ENCODE peak calls at places on chromosomes 3 and 15, in four cellular contexts. One of them, this sample, is unnamed.

GRCh38 chr15:54660356-54660755 is 536.4 kb downstream of the RSL24D1 start:
- DNase-seq in HAP-1: no peak
- DNase-seq in spleen: no peak
- DNase-seq in fibroblast of lung: no peak
- DNase-seq in this sample: no peak

GRCh38 chr15:95626501-95627361 is 703.8 kb upstream of the NR2F2 start:
- DNase-seq in HAP-1: no peak
- DNase-seq in fibroblast of lung: no peak
- DNase-seq in spleen: no peak
- DNase-seq in this sample: no peak

GRCh38 chr15:28956491-28956890 is 70.7 kb downstream of the APBA2 start:
- DNase-seq in spleen: peak; percentile 21
- DNase-seq in HAP-1: no peak
- DNase-seq in fibroblast of lung: no peak
- DNase-seq in this sample: no peak

GRCh38 chr15:48253186-48253585 is 47.1 kb downstream of the SLC12A1 start:
- DNase-seq in fibroblast of lung: no peak
- DNase-seq in spleen: no peak
- DNase-seq in HAP-1: no peak
- DNase-seq in this sample: no peak

GRCh38 chr15:69666441-69666882 is 213.8 kb downstream of the RPLP1 start:
- DNase-seq in fibroblast of lung: peak; percentile 65
- DNase-seq in spleen: peak; percentile 83
- DNase-seq in HAP-1: no peak
- DNase-seq in this sample: no peak

GRCh38 chr3:178386880-178387279 is 149.4 kb upstream of the KCNMB2 start:
- DNase-seq in HAP-1: no peak
- DNase-seq in spleen: no peak
- DNase-seq in fibroblast of lung: no peak
- DNase-seq in this sample: no peak

GRCh38 chr3:69144631-69145244 is 22.3 kb upstream of the LMOD3 start:
- DNase-seq in fibroblast of lung: no peak
- DNase-seq in HAP-1: no peak
- DNase-seq in spleen: no peak
- DNase-seq in this sample: peak; percentile 29

GRCh38 chr3:114418724-114419543 is 125.1 kb downstream of the TIGIT start:
- DNase-seq in fibroblast of lung: peak; percentile 81
- DNase-seq in spleen: no peak
- DNase-seq in HAP-1: no peak
- DNase-seq in this sample: peak; percentile 29

GRCh38 chr3:54857343-54857742 is 70.5 kb downstream of the LRTM1 start:
- DNase-seq in spleen: no peak
- DNase-seq in HAP-1: no peak
- DNase-seq in fibroblast of lung: no peak
- DNase-seq in this sample: no peak

GRCh38 chr15:64522226-64522823 is 61.9 kb downstream of the ZNF609 start:
- DNase-seq in HAP-1: no peak
- DNase-seq in spleen: no peak
- DNase-seq in fibroblast of lung: peak; percentile 27
- DNase-seq in this sample: no peak

GRCh38 chr15:64521201-64521600 is 60.8 kb downstream of the ZNF609 start:
- DNase-seq in HAP-1: no peak
- DNase-seq in fibroblast of lung: no peak
- DNase-seq in spleen: no peak
- DNase-seq in this sample: no peak

GRCh38 chr15:64521726-64522164 is 61.4 kb downstream of the ZNF609 start:
- DNase-seq in fibroblast of lung: peak; percentile 67
- DNase-seq in HAP-1: peak; percentile 97
- DNase-seq in spleen: no peak
- DNase-seq in this sample: no peak

GRCh38 chr15:64523240-64523639 is 62.9 kb downstream of the ZNF609 start:
- DNase-seq in HAP-1: no peak
- DNase-seq in spleen: no peak
- DNase-seq in fibroblast of lung: no peak
- DNase-seq in this sample: no peak

GRCh38 chr15:64519897-64520296 is 59.5 kb downstream of the ZNF609 start:
- DNase-seq in fibroblast of lung: no peak
- DNase-seq in spleen: no peak
- DNase-seq in HAP-1: no peak
- DNase-seq in this sample: no peak
- H3K4me1 ChIP-seq in fibroblast of lung: no peaks in the 10 kb centered on the region
- H3K4me1 ChIP-seq in spleen: no peaks in the 10 kb centered on the region
- H3K4me1 ChIP-seq in HAP-1: peaks cover 30% of the 10 kb centered on the region
- H3K4me1 ChIP-seq in this sample: peaks cover 4% of the 10 kb centered on the region

DNA sequence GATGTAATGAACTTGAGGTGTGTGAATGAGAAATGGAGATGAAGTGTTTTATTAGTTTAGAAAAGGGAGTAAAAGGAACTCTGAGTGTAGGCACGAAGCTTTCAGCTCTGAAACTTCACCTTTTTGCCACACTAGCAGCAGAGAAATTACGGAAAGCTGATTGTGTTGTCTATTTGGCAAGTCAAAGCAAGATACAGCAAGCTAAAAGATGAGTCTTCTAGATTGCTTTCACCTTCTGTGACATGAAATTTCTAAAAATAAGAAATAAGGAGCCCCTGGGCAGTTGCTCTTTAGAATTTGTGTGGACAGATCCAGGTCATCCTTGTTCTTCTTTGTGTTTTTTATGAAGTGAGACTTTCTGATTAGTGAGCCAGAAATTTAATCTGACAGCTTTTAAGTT is 143.4 kb downstream of the FNDC3B start:
- DNase-seq in HAP-1: no peak
- DNase-seq in spleen: no peak
- DNase-seq in fibroblast of lung: no peak
- DNase-seq in this sample: no peak
- H3K4me3 ChIP-seq in HAP-1: no peak overlapping the region
- H3K4me3 ChIP-seq in spleen: no peak overlapping the region
- H3K4me3 ChIP-seq in fibroblast of lung: no peak overlapping the region
- H3K4me3 ChIP-seq in this sample: no peak overlapping the region

GRCh38 chr15:64845826-64846225 is 4.1 kb downstream of the PLEKHO2 start:
- DNase-seq in HAP-1: no peak
- DNase-seq in spleen: no peak
- DNase-seq in fibroblast of lung: no peak
- DNase-seq in this sample: no peak
- H3K4me1 ChIP-seq in HAP-1: peaks cover 10% of the 10 kb centered on the region
- H3K4me1 ChIP-seq in spleen: peaks cover 48% of the 10 kb centered on the region
- H3K4me1 ChIP-seq in fibroblast of lung: peaks cover 23% of the 10 kb centered on the region
- H3K4me1 ChIP-seq in this sample: peaks cover 9% of the 10 kb centered on the region

DNA sequence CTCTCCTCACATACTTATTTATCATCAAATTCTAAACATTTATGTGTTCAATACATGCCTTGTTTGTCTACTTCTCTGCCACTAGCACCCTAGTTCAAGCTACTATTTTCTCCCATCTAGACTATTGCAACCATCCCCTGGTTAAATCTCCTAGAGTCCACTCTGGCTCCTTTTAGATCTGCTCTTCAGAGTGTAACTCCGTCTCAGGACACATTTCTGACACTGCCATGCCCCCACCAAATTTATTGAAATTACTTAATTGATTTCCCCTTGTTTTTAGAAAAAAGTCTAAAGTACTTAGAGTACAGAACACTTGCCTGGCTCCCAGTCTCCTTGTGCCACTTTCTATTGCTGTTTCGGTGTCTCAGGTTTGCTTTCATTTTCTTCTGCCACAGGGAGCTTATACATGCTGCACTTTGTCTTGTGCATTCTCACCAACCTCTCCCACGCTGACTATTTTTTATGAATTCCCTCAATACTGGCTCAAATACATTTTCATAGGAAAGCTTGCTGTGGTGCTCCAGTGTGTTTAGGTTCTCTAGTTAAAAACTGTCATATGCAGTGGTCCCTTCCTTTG is 792.3 kb downstream of the DIPK2A start:
- DNase-seq in HAP-1: no peak
- DNase-seq in spleen: no peak
- DNase-seq in fibroblast of lung: no peak
- DNase-seq in this sample: no peak
- H3K4me3 ChIP-seq in HAP-1: no peak overlapping the region
- H3K4me3 ChIP-seq in spleen: no peak overlapping the region
- H3K4me3 ChIP-seq in fibroblast of lung: no peak overlapping the region
- H3K4me3 ChIP-seq in this sample: no peak overlapping the region

DNA sequence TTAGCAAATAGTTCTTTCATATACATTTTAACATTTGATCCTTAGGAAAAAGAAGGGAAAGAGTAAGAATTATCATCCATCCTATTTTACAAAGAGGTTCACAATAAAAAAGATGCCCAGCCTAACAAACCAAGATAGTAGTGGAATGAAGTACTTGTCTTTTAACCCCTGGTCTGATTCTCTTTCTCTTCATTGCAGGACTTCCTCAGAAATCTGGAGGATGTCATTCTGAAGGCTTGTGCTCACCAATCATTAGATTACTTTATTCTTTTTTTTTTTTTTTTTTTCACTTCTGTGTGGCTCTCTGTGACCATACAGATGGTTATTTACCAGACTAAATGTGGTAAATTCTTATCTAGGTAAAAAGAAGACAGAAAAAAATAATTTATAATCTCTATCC is 7.0 kb downstream of the HDGFL3 start:
- DNase-seq in HAP-1: no peak
- DNase-seq in fibroblast of lung: peak; percentile 58
- DNase-seq in spleen: no peak
- DNase-seq in this sample: no peak
- H3K4me1 ChIP-seq in HAP-1: peaks cover 42% of the 10 kb centered on the region
- H3K4me1 ChIP-seq in fibroblast of lung: no peaks in the 10 kb centered on the region
- H3K4me1 ChIP-seq in spleen: no peaks in the 10 kb centered on the region
- H3K4me1 ChIP-seq in this sample: no peaks in the 10 kb centered on the region

GRCh38 chr3:73094951-73095350 is 33.5 kb downstream of the EBLN2 start:
- DNase-seq in HAP-1: no peak
- DNase-seq in spleen: no peak
- DNase-seq in fibroblast of lung: no peak
- DNase-seq in this sample: no peak
- H3K4me3 ChIP-seq in HAP-1: no peak overlapping the region
- H3K4me3 ChIP-seq in spleen: no peak overlapping the region
- H3K4me3 ChIP-seq in fibroblast of lung: no peak overlapping the region
- H3K4me3 ChIP-seq in this sample: no peak overlapping the region